ENCODE peak calls at places on chromosomes 7 and 10, in four cellular contexts. E, Z, N and F are unnamed samples.

GRCh38 chr7:141557360-141557759 is 6.2 kb downstream of the AGK start:
- DNase-seq in E (no peak), Z (no peak), N (no peak), F (no peak)

GRCh38 chr10:66786705-66787104 is 139.1 kb upstream of the LRRTM3 start:
- DNase-seq in E (no peak), Z (no peak), N (no peak), F (no peak)

GRCh38 chr7:144824360-144824759 is 11.5 kb downstream of the TPK1 start:
- DNase-seq in E (no peak), Z (no peak), N (no peak), F (no peak)

GRCh38 chr10:80182986-80183385 is 22.4 kb downstream of the ANXA11 start:
- DNase-seq in E (no peak), Z (no peak), N (no peak), F (no peak)

GRCh38 chr10:102646610-102647432 is 2.5 kb downstream of the TRIM8 start:
- DNase-seq in E (peak; percentile 32), Z (no peak), N (no peak), F (no peak)

GRCh38 chr7:105210721-105211205 is 178.0 kb downstream of the SRPK2 start:
- DNase-seq in E (peak; percentile 66), Z (no peak), N (no peak), F (no peak)

GRCh38 chr10:69160809-69161225 is 19.2 kb upstream of the SUPV3L1 start:
- DNase-seq in E (no peak), Z (no peak), N (no peak), F (no peak)

GRCh38 chr10:124674768-124675222 is 69.4 kb downstream of the FAM53B start:
- DNase-seq in E (no peak), Z (no peak), N (no peak), F (no peak)

GRCh38 chr7:92313055-92313454 is 67.3 kb downstream of the ANKIB1 start:
- DNase-seq in E (no peak), Z (no peak), N (no peak), F (no peak)

GRCh38 chr7:129664029-129665012 is 52.8 kb downstream of the NRF1 start:
- DNase-seq in E (no peak), Z (no peak), N (no peak), F (no peak)

GRCh38 chr7:103989200-103989784 is at the start of gene RELN:
- DNase-seq in E (no peak), Z (peak; percentile 74), N (no peak), F (no peak)

GRCh38 chr7:107630342-107630741 is 30.3 kb upstream of the SLC26A4 start:
- DNase-seq in E (no peak), Z (no peak), N (no peak), F (no peak)

GRCh38 chr10:26441491-26442214 is 3.5 kb downstream of the APBB1IP start:
- DNase-seq in E (no peak), Z (no peak), N (no peak), F (no peak)

GRCh38 chr7:7018290-7018689 is 164.1 kb upstream of the C1GALT1 start:
- DNase-seq in E (no peak), Z (no peak), N (no peak), F (no peak)

GRCh38 chr7:121083138-121083789 is 94.8 kb downstream of the CPED1 start:
- DNase-seq in E (no peak), Z (no peak), N (no peak), F (no peak)

GRCh38 chr7:47351233-47352154 is 230.4 kb downstream of the TNS3 start:
- DNase-seq in E (peak; percentile 20), Z (no peak), N (no peak), F (no peak)

GRCh38 chr10:103472005-103472404 is 7.0 kb downstream of the CALHM3 start:
- DNase-seq in E (no peak), Z (no peak), N (no peak), F (no peak)

GRCh38 chr10:25097669-25098411 is 77.0 kb upstream of the GPR158 start:
- DNase-seq in E (no peak), Z (no peak), N (no peak), F (no peak)

GRCh38 chr7:105388373-105389089 is at the start of gene SRPK2:
- DNase-seq in E (peak; percentile 84), Z (peak; percentile 81), N (peak; percentile 75), F (peak; percentile 88)

GRCh38 chr10:30510184-30510931 is 76.4 kb downstream of the MAP3K8 start:
- DNase-seq in E (no peak), Z (no peak), N (no peak), F (peak; percentile 75)

GRCh38 chr10:32961892-32962369 is 3.9 kb upstream of the ITGB1 start:
- DNase-seq in E (no peak), Z (no peak), N (no peak), F (no peak)

GRCh38 chr10:60646966-60647796 is 131.1 kb upstream of the CDK1 start:
- DNase-seq in E (no peak), Z (no peak), N (no peak), F (no peak)

GRCh38 chr10:117005454-117006055 is 568 bp upstream of the SHTN1 start:
- DNase-seq in E (no peak), Z (peak; percentile 64), N (peak; percentile 65), F (no peak)

GRCh38 chr10:110010076-110011069 is 2.6 kb downstream of the ADD3 start:
- DNase-seq in E (no peak), Z (no peak), N (no peak), F (no peak)

GRCh38 chr10:11687779-11688447 is 54.3 kb upstream of the ECHDC3 start:
- DNase-seq in E (peak; percentile 53), Z (no peak), N (no peak), F (no peak)

GRCh38 chr10:11687357-11687771 is 54.8 kb upstream of the ECHDC3 start:
- DNase-seq in E (no peak), Z (no peak), N (no peak), F (no peak)

GRCh38 chr10:11684717-11685645 is 57.2 kb upstream of the ECHDC3 start:
- DNase-seq in E (peak; percentile 86), Z (no peak), N (peak; percentile 88), F (peak; percentile 74)

GRCh38 chr10:11683529-11684320 is 58.5 kb upstream of the ECHDC3 start:
- DNase-seq in E (no peak), Z (no peak), N (no peak), F (no peak)

GRCh38 chr10:11685787-11686218 is 56.4 kb upstream of the ECHDC3 start:
- DNase-seq in E (peak; percentile 86), Z (no peak), N (peak; percentile 83), F (peak; percentile 76)
- TF ChIP-seq EP300 in E (no peak), Z (no peak), N (no peak), F (no peak)

DNA sequence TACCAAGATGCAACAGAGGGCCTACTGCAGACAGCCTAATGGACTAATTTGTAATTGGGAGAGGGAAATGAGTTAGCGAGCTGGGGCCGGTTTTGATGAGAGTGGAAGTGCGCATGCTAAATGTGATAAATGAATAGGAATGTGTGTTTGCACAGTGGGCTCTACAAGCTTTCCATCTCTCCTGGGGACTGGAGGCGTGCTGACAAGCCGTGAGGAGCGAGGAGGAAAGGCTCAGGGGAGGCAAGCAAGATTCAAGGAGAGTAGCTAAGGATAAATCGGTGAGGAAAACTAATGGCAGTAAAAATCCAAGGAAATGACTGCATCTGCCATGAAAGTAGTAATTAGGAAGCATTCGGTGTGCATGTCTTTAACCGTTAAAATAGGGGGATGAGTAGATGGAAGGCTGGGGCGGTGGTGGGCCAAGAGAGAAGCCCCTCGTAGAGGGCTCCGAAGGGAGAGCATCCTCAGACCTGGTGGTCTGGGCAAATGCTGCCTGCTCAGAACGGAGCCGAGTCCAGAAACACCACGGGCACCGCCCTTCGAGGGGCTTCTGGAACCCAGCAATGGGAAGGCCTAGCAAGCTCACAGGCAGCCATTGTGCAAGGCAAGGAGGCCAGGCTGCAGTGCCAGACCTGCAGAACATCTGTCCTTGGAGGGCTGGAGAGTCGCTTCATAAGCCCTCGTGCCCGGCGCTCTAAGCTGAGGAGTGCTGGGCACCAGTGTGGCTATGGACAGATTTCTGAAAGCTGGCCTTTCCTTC is 644.2 kb upstream of the GALNT17 start:
- DNase-seq in E (no peak), Z (no peak), N (no peak), F (no peak)
- TF ChIP-seq EP300 in E (no peak), Z (no peak), N (no peak), F (no peak)

GRCh38 chr7:36165802-36166201 is 12.7 kb downstream of the EEPD1 start:
- DNase-seq in E (no peak), Z (no peak), N (no peak), F (no peak)
- TF ChIP-seq EP300 in E (no peak), Z (no peak), N (no peak), F (no peak)

GRCh38 chr7:157870644-157871290 is 534.0 kb downstream of the DNAJB6 start:
- DNase-seq in E (no peak), Z (no peak), N (no peak), F (no peak)
- TF ChIP-seq EP300 in E (no peak), Z (no peak), N (no peak), F (no peak)